ENCODE peak calls at places on chromosomes 13 and 19, in nine cellular contexts. K is neuronal stem cell, V is keratinocyte, Q is HepG2, G is GM12878, O is fibroblast of lung, P is OCI-LY7, B is IMR-90, R is hepatocyte. S is an unnamed sample.

GRCh38 chr13:43269037-43269476 is 245.7 kb downstream of the DNAJC15 start:
- DNase-seq in P (no peak), K (no peak), Q (peak), B (peak), O (peak), G (no peak), R (peak), V (no peak), S (peak)

GRCh38 chr19:16370671-16371391 is 46.2 kb downstream of the KLF2 start:
- DNase-seq in K (no peak), P (peak), Q (no peak), G (no peak), O (no peak), R (no peak), B (no peak), V (no peak), S (no peak)

GRCh38 chr13:79722885-79723445 is 242.0 kb downstream of the NDFIP2 start:
- DNase-seq in R (no peak), O (no peak), B (no peak), G (no peak), Q (no peak), V (no peak), P (no peak), K (no peak), S (no peak)

GRCh38 chr13:39692650-39693438 is 37.4 kb downstream of the COG6 start:
- DNase-seq in P (no peak), K (no peak), B (peak), Q (no peak), R (no peak), V (no peak), O (peak), G (no peak), S (peak)

GRCh38 chr13:33262554-33262953 is 23.0 kb downstream of the STARD13 start:
- DNase-seq in G (no peak), B (no peak), P (no peak), O (no peak), V (no peak), R (peak), K (no peak), Q (peak), S (no peak)

GRCh38 chr13:27171244-27171829 is at the start of gene USP12:
- DNase-seq in B (peak), V (no peak), R (peak), G (no peak), Q (no peak), P (peak), O (peak), K (no peak), S (no peak)

GRCh38 chr13:82803341-82803740 is 1078.9 kb downstream of the SLITRK1 start:
- DNase-seq in B (no peak), R (no peak), V (no peak), O (peak), P (no peak), K (no peak), G (no peak), Q (no peak), S (peak)

GRCh38 chr19:40443930-40444180 is 280 bp downstream of the SERTAD3 start:
- DNase-seq in V (no peak), G (no peak), O (no peak), R (no peak), Q (no peak), B (no peak), P (peak), K (peak), S (no peak)

DNA sequence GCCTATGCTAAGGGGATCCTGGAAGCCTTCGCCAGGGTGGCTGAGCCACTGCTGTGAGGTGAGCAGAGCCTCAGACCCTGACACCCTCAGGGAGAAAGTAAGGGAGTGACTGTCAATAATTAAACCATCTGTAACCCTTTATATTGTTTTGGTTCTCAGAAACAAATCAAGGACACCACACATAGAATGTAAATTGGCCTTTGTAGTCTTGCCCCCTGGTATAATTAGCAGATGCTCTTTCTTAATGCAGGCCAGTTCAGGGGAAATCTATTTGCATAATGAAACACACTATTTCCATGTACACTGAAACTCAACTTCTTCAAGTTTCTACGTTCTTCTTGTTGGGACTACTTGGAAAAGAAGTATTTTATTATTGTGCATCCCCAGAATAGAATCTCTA is 127.7 kb upstream of the EDNRB start:
- DNase-seq in P (no peak), K (no peak), B (no peak), Q (no peak), O (no peak), G (no peak), R (no peak), V (no peak), S (no peak)
- H2AFZ ChIP-seq in P (no peak), K (peak), B (no peak), Q (no peak), O (no peak), G (no peak), R (no peak), V (no peak), S (no peak)

GRCh38 chr13:46386996-46387851 is at the start of gene RUBCNL:
- DNase-seq in O (peak), B (no peak), G (no peak), V (peak), R (peak), K (peak), P (peak), Q (no peak), S (peak)

GRCh38 chr13:46388846-46389245 is 1.8 kb upstream of the RUBCNL start:
- DNase-seq in O (no peak), Q (no peak), R (no peak), P (peak), B (no peak), K (no peak), V (no peak), G (no peak), S (no peak)

GRCh38 chr13:46388308-46388707 is 1.3 kb upstream of the RUBCNL start:
- DNase-seq in Q (no peak), O (no peak), B (no peak), K (no peak), V (no peak), R (no peak), G (no peak), P (no peak), S (no peak)

GRCh38 chr13:46389457-46389856 is 2.4 kb upstream of the RUBCNL start:
- DNase-seq in V (no peak), B (no peak), P (peak), Q (no peak), G (no peak), O (no peak), K (no peak), R (no peak), S (no peak)

DNA sequence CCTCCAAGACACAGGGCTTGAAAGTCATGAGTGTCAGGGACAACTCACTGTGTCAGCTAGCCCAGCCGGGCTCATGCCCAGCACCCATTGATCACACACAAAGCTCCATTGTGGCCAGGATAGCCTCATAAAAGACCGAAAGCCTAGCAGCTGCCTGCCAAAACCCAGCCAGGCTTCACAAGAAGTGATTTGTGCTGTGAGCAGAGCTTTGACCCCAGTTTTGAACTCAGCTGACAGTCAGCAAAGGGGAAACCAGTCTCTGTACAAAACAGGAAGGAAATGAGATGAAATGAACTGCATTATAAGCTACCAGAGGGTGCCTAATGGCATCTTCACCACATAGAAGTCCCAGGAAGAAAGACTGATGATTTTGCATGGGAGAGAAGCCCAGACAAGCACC is 2.9 kb upstream of the RUBCNL start:
- DNase-seq in R (no peak), V (no peak), P (peak), K (no peak), Q (peak), B (no peak), G (peak), O (peak), S (no peak)
- H3K27ac ChIP-seq in R (no peak), V (no peak), P (peak), K (no peak), Q (no peak), B (no peak), G (peak), O (no peak), S (no peak)

DNA sequence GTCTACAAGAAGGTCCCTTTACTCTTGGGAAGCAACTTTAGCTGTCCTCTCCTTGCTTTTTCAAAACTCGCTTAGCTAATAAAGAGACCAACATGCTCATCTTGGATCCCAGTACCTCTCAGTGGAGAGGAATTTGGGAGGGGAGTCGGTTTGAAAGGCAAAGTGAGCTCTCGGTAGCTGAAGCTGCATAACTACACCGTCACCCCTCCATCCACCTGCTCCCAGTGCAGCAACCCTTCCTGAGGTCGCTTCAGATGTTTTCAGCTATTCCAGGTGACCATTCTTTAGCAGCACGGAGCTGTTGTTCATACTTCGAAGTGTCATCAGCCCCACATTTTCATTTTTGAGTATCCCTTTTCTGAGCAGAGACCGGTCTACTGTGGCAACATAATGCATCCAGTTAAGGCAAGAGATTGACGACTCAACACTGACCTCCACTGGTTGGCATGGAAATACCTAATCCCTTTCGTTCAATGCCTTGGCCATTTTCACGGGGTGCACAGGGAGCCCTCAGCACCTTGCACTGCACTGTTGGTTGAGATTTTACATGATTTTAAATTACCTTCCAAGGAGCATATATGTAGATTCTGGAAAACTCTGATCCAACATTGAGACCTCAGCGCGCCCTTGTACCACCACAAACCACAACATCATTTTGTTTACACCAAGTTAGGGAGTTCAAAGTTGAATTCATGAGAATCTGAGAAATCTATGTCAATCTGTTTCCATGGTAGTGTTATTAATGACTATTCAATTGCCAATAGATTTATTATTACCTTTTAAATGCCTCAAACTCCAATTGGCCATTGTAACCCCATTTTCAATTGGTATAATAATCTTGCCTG is 42.2 kb downstream of the DLEU7 start:
- DNase-seq in B (peak), P (peak), Q (peak), V (no peak), R (peak), O (peak), K (peak), G (peak), S (peak)
- H2AFZ ChIP-seq in B (no peak), P (peak), Q (no peak), V (no peak), R (no peak), O (no peak), K (peak), G (peak), S (peak)

GRCh38 chr19:43763473-43763939 is 8.7 kb upstream of the SMG9 start:
- DNase-seq in B (peak), P (no peak), R (no peak), V (no peak), K (no peak), G (no peak), Q (no peak), O (no peak), S (peak)

GRCh38 chr19:43760941-43761340 is 6.2 kb upstream of the SMG9 start:
- DNase-seq in K (no peak), Q (no peak), R (no peak), O (no peak), G (no peak), V (no peak), B (peak), P (no peak), S (no peak)

GRCh38 chr19:43755256-43755801 is 567 bp upstream of the SMG9 start:
- DNase-seq in P (peak), O (peak), G (no peak), Q (no peak), V (no peak), R (peak), K (peak), B (peak), S (peak)

GRCh38 chr19:43762814-43763213 is 8.1 kb upstream of the SMG9 start:
- DNase-seq in K (no peak), P (no peak), Q (no peak), R (no peak), B (no peak), G (no peak), O (no peak), V (no peak), S (no peak)

DNA sequence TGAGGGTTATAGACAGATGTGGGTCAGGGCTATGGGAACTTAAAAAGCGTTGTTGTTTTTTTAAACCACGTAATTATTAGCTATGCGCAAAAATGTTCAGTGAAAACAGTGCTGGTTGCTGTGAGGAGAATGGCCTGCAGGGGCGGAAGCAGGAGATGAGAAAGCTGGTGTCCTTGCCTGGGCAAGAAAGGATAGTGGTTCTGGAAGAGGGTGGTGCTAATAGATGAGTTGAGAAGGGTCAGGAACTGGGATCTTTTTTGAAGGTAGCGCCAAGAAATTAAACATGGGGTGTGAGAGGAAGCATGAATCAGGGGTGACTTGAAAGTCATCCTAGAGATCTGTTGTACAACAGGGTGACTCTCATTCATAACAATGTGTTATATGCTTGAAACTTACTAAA is 4.8 kb upstream of the SMG9 start:
- DNase-seq in K (no peak), G (no peak), Q (peak), V (peak), B (peak), P (peak), O (peak), R (no peak), S (peak)
- H3K27ac ChIP-seq in K (no peak), G (peak), Q (no peak), V (peak), B (no peak), P (peak), O (peak), R (no peak), S (peak)

S was measured in GM23248.